ENCODE peak calls at places on chromosome 21, in five cellular contexts. E, X, W, O and K are unnamed samples.

GRCh38 chr21:15620892-15621291 is 108.9 kb upstream of the USP25 start:
- DNase-seq in W (no peak), X (no peak), O (no peak), E (no peak), K (no peak)

GRCh38 chr21:39390212-39390765 is 41.4 kb upstream of the HMGN1 start:
- DNase-seq in E (no peak), O (peak; percentile 39), W (no peak), X (no peak), K (no peak)

GRCh38 chr21:42195378-42196031 is 23.4 kb upstream of the ABCG1 start:
- DNase-seq in E (no peak), O (peak; percentile 31), X (peak; percentile 82), W (no peak), K (peak; percentile 69)

GRCh38 chr21:46065215-46065992 is 32.5 kb upstream of the COL6A2 start:
- DNase-seq in O (peak; percentile 54), X (peak; percentile 60), W (no peak), E (peak; percentile 88), K (peak; percentile 67)

GRCh38 chr21:21179619-21180336 is 181.6 kb downstream of the NCAM2 start:
- DNase-seq in O (no peak), X (no peak), E (no peak), W (no peak), K (no peak)

GRCh38 chr21:20998886-20999285 is 677 bp downstream of the NCAM2 start:
- DNase-seq in E (no peak), X (no peak), O (no peak), W (no peak), K (no peak)

GRCh38 chr21:44531606-44532128 is 8.3 kb downstream of the KRTAP10-1 start:
- DNase-seq in E (no peak), X (peak; percentile 55), W (no peak), O (no peak), K (peak; percentile 30)

GRCh38 chr21:45109831-45110492 is 35.6 kb downstream of the ADARB1 start:
- DNase-seq in W (peak; percentile 72), X (no peak), O (no peak), E (no peak), K (no peak)

GRCh38 chr21:26851109-26851944 is 6.1 kb upstream of the ADAMTS1 start:
- DNase-seq in O (no peak), X (no peak), E (no peak), W (no peak), K (no peak)